ENCODE peak calls at places on chromosomes 12 and 14, in six cellular contexts. E, V, M, Y, K and Z are unnamed samples.

GRCh38 chr12:57469334-57470164 is 10.0 kb downstream of the GLI1 start:
- DNase-seq in E (no peak), K (no peak), Y (no peak), V (no peak), M (no peak), Z (peak; percentile 96)

GRCh38 chr14:88895116-88895515 is 70.7 kb downstream of the TTC8 start:
- DNase-seq in Y (peak; percentile 68), K (no peak), V (no peak), M (no peak), E (no peak), Z (peak; percentile 53)

GRCh38 chr12:34400986-34401658 is 378.8 kb downstream of the ALG10 start:
- DNase-seq in K (no peak), E (no peak), V (no peak), Y (no peak), M (peak; percentile 4), Z (no peak)

GRCh38 chr12:53735-54095 is 12.9 kb upstream of the IQSEC3 start:
- DNase-seq in M (no peak), Y (no peak), K (no peak), V (no peak), E (no peak), Z (no peak)

GRCh38 chr14:77119852-77120251 is 21.7 kb downstream of the ZDHHC22 start:
- DNase-seq in K (no peak), M (no peak), V (no peak), E (no peak), Y (no peak), Z (no peak)

GRCh38 chr14:55593698-55594097 is 13.7 kb downstream of the KTN1 start:
- DNase-seq in Y (no peak), V (no peak), M (no peak), K (no peak), E (no peak), Z (no peak)

GRCh38 chr14:105250008-105250366 is 1.7 kb downstream of the BTBD6 start:
- DNase-seq in V (no peak), Y (no peak), E (no peak), K (no peak), M (no peak), Z (no peak)

GRCh38 chr12:88946377-88946997 is 366.2 kb upstream of the KITLG start:
- DNase-seq in M (no peak), E (no peak), K (no peak), V (no peak), Y (peak; percentile 88), Z (no peak)

GRCh38 chr14:38880643-38881567 is 222.1 kb downstream of the SEC23A start:
- DNase-seq in V (no peak), Y (no peak), E (no peak), M (no peak), K (no peak), Z (no peak)

GRCh38 chr12:107519906-107520859 is 165.4 kb upstream of the PWP1 start:
- DNase-seq in E (no peak), V (no peak), Y (no peak), M (no peak), K (no peak), Z (peak; percentile 77)

GRCh38 chr12:46798648-46799047 is 27.1 kb downstream of the SLC38A4 start:
- DNase-seq in M (no peak), E (no peak), K (no peak), V (no peak), Y (no peak), Z (no peak)
- H3K27ac ChIP-seq in M (no peak overlapping the region), E (no peak overlapping the region), K (no peak overlapping the region), V (no peak overlapping the region), Y (no peak overlapping the region), Z (no peak overlapping the region)

GRCh38 chr12:67270622-67271021 is 1.5 kb downstream of the CAND1 start:
- DNase-seq in Y (no peak), V (no peak), K (no peak), E (no peak), M (no peak), Z (no peak)

GRCh38 chr12:67276469-67276868 is 7.3 kb downstream of the CAND1 start:
- DNase-seq in E (no peak), K (no peak), V (no peak), Y (peak; percentile 32), M (no peak), Z (peak; percentile 42)

GRCh38 chr12:67271976-67272375 is 2.8 kb downstream of the CAND1 start:
- DNase-seq in K (no peak), M (no peak), Y (peak; percentile 69), E (no peak), V (no peak), Z (no peak)

GRCh38 chr12:67275380-67275913 is 6.3 kb downstream of the CAND1 start:
- DNase-seq in M (no peak), K (no peak), V (no peak), Y (peak; percentile 43), E (no peak), Z (peak; percentile 14)

DNA sequence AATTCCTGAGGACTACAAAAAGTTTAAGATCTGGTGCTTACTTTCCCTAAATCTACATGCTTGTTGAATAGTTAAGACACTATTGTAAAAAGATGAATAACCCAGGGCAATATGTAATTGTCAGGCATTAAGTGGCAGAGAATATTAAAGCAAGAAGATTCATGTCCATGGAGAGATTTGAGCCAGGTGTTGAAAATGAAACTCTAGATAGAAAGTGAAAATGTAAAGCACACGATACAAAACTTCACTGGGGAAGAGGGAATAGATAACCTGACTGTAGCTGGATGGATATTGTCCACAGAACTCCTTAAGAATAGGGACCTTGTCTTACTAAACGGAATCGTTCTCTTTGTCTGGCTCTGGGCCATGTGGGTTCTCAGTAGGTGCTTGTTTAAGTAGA is 5.0 kb downstream of the CAND1 start:
- DNase-seq in Y (no peak), M (no peak), V (no peak), E (peak; percentile 31), K (no peak), Z (no peak)
- H3K27ac ChIP-seq in Y (no peak overlapping the region), M (no peak overlapping the region), V (no peak overlapping the region), E (no peak overlapping the region), K (no peak overlapping the region), Z (no peak overlapping the region)

GRCh38 chr12:24993756-24994155 is 44.9 kb upstream of the BCAT1 start:
- DNase-seq in M (no peak), Y (no peak), E (no peak), K (peak; percentile 57), V (no peak), Z (no peak)

GRCh38 chr12:24996820-24997219 is 47.9 kb upstream of the BCAT1 start:
- DNase-seq in V (no peak), K (no peak), E (no peak), Y (no peak), M (no peak), Z (no peak)

GRCh38 chr12:24997970-24998582 is 49.2 kb upstream of the BCAT1 start:
- DNase-seq in M (no peak), E (no peak), K (no peak), Y (peak; percentile 97), V (no peak), Z (peak; percentile 50)

GRCh38 chr12:24996102-24996797 is 47.3 kb upstream of the BCAT1 start:
- DNase-seq in E (no peak), K (no peak), V (no peak), M (no peak), Y (no peak), Z (no peak)

GRCh38 chr12:24997496-24997895 is 48.6 kb upstream of the BCAT1 start:
- DNase-seq in E (no peak), K (no peak), V (no peak), M (no peak), Y (peak; percentile 40), Z (no peak)
- H3K27ac ChIP-seq in E (no peak overlapping the region), K (no peak overlapping the region), V (no peak overlapping the region), M (no peak overlapping the region), Y (no peak overlapping the region), Z (no peak overlapping the region)

GRCh38 chr14:74245292-74245691 is 6.0 kb downstream of the VSX2 start:
- DNase-seq in V (no peak), K (no peak), M (no peak), Y (no peak), E (no peak), Z (no peak)
- H3K27ac ChIP-seq in V (no peak overlapping the region), K (no peak overlapping the region), M (no peak overlapping the region), Y (no peak overlapping the region), E (no peak overlapping the region), Z (no peak overlapping the region)

GRCh38 chr14:59274991-59275391 is 86.5 kb downstream of the DAAM1 start:
- DNase-seq in Y (peak; percentile 57), K (peak; percentile 47), M (peak; percentile 41), E (no peak), V (no peak), Z (peak; percentile 40)
- H3K27ac ChIP-seq in Y (no peak overlapping the region), K (no peak overlapping the region), M (peak overlapping the region; percentile 57), E (no peak overlapping the region), V (no peak overlapping the region), Z (peak overlapping the region; percentile 97)

DNA sequence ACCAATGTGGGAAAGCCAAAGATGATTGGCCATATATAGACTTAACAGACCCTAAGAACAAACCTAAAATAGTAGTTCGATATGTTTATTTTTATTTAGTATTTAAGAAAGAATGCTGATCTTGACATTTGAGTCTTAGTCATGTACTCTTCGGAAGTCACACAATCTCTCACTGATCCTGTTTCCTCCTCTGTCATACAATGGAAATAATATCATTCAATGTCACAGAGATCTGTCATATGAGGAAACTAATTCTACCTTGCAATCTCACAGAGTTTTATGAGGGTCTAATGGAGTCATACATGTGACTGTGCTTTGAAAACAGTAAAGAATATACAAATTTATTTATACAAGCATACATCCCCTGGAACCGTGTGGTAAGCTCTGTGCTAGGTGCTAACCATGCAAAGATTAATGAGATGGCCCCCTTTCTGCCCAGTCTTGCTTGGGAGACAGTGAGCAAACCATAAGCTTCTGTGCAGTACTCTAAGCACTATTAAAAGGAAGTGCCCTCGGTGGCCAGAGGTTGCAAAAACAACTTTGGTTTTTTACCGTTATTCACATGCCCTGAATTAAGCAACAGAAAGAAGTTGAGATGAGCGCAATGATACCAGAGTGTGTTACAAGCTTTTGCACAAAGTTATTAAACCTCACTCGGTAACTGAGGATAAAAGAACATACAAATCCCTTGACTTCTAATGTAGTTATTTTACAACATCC is 1.7 kb upstream of the LIN7A start:
- DNase-seq in Y (no peak), V (no peak), E (no peak), M (no peak), K (no peak), Z (no peak)
- H3K27ac ChIP-seq in Y (peak overlapping the region; percentile 46), V (no peak overlapping the region), E (no peak overlapping the region), M (peak overlapping the region; percentile 96), K (no peak overlapping the region), Z (no peak overlapping the region)

DNA sequence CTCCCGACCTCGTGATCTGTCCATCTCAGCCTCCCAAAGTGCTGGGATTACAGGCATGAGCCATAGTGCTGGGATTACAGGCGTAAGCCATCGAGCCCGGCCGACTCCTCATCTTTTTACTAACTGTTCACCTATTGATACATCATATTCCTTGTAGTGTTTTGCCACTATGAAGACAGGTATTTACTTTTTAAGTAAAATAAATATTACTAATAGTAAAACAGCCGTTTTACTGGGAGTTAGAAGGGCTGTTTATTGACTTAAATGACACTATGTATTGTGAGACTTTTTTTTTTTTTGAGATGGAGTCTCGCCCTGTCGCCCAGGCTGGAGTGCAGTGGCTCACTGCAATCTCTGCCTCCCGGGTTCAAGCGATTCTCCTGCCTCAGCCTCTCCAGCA is 51.5 kb downstream of the DIP2B start:
- DNase-seq in Y (no peak), V (no peak), M (no peak), E (no peak), K (no peak), Z (no peak)
- H3K27ac ChIP-seq in Y (no peak overlapping the region), V (no peak overlapping the region), M (no peak overlapping the region), E (no peak overlapping the region), K (no peak overlapping the region), Z (peak overlapping the region; percentile 64)

DNA sequence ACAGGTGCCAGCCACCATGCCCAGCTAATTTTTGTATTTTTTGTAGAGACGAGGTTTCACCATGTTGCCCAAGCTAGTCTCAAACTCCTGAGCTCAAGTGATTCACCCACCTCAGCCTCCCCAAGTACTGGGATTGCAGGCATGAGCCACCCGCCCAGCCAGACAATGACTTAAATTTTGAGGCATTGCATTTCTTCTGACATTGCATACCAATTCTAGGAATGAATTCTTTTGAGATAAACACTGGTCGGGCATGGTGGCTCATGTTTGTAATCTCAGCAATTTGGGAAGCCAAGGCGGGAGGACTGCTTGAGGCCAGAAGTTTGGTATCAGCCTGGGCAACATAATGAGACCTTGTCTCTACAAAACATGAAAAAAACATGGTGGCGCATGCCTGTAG is 2.5 kb upstream of the CELA1 start:
- DNase-seq in M (no peak), V (no peak), E (no peak), K (no peak), Y (peak; percentile 80), Z (peak; percentile 87)
- H3K27ac ChIP-seq in M (no peak overlapping the region), V (no peak overlapping the region), E (no peak overlapping the region), K (no peak overlapping the region), Y (no peak overlapping the region), Z (peak overlapping the region; percentile 64)